ENCODE peak calls at places on chromosomes 6 and 20, in four cellular contexts. S, X, U and Z are unnamed samples.

GRCh38 chr6:1604347-1604990 is 5.2 kb upstream of the FOXC1 start:
- DNase-seq in X (no peak), U (no peak), S (peak), Z (peak)

GRCh38 chr20:33992145-33992922 is 1.4 kb upstream of the RALY start:
- DNase-seq in S (no peak), X (peak), U (no peak), Z (no peak)

GRCh38 chr6:28794175-28795002 is 129.4 kb downstream of the TRIM27 start:
- DNase-seq in S (peak), X (no peak), U (no peak), Z (peak)

GRCh38 chr20:237479-237878 is 10.4 kb downstream of the DEFB129 start:
- DNase-seq in S (no peak), X (no peak), U (no peak), Z (no peak)

GRCh38 chr6:119096683-119097310 is 18.3 kb upstream of the FAM184A start:
- DNase-seq in X (no peak), U (no peak), S (peak), Z (no peak)

GRCh38 chr6:2589171-2589661 is 161.5 kb downstream of the MYLK4 start:
- DNase-seq in X (peak), S (no peak), U (no peak), Z (peak)

GRCh38 chr20:44743916-44744655 is 1.6 kb upstream of the KCNK15 start:
- DNase-seq in U (no peak), S (no peak), X (no peak), Z (peak)

GRCh38 chr6:136051140-136051775 is 198.9 kb downstream of the MTFR2 start:
- DNase-seq in X (no peak), S (peak), U (no peak), Z (no peak)

GRCh38 chr20:58592076-58592695 is 58.9 kb upstream of the STX16 start:
- DNase-seq in X (no peak), S (no peak), U (no peak), Z (no peak)

GRCh38 chr6:162076816-162077215 is 650.8 kb downstream of the PRKN start:
- DNase-seq in S (no peak), U (no peak), X (no peak), Z (no peak)

GRCh38 chr6:36809933-36810844 is 29.1 kb downstream of the CPNE5 start:
- DNase-seq in S (no peak), U (no peak), X (no peak), Z (peak)

GRCh38 chr6:89413006-89413400 is 930 bp upstream of the RRAGD start:
- DNase-seq in X (no peak), U (no peak), S (no peak), Z (no peak)
- H3K4me3 ChIP-seq in X (peak), U (peak), S (no peak), Z (peak)

GRCh38 chr6:79628466-79629288 is 2.5 kb upstream of the SH3BGRL2 start:
- DNase-seq in U (no peak), X (no peak), S (no peak), Z (no peak)

GRCh38 chr6:79632580-79632979 is 1.5 kb downstream of the SH3BGRL2 start:
- DNase-seq in X (no peak), S (no peak), U (no peak), Z (no peak)

GRCh38 chr6:79631800-79632172 is 657 bp downstream of the SH3BGRL2 start:
- DNase-seq in X (no peak), U (no peak), S (no peak), Z (no peak)

GRCh38 chr6:79630400-79630882 is 688 bp upstream of the SH3BGRL2 start:
- DNase-seq in X (no peak), S (no peak), U (no peak), Z (no peak)

DNA sequence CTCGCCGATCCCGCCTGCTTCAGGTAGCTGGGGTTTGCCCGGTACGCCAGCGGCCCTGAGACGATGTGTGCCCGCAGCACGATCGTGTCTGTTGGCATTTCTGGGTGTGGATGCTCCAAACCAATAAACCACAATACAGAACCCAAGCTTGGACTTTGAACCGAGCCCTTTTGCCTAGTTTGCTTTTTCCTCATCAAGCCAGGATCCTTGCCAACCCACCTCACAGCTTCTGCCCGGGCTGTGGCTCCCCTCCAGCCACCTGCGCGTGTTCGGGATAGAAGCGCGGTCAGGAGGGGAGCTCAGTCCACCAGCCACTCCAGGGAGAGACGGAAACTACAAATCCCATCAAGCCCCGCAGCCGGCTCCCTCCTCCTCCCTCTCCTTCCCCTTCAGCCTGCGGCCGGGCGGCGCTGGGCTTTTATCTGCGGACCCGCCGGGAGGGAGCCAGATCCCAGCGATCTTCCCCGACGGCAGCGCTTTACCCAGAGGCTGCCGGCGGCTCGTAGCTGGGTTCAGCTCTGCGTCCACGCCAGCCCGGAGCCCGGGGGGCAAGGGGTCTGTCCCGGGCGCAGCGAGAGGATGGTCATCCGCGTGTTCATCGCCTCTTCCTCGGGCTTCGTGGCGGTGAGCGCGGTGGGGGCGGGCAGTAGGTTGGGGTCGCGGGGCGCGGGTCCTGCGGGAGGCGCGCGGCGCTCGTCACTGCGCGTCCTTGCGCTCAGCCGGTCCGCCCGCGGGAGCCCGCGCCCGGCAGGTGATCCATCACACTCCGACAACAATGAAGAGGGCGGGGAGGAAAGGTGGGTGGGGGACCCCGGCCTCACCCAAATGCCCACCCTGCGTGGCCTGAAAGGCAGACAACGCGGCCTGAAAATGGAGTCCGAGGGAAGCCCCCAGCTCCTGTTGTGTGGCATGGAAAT is at the start of gene SH3BGRL2:
- DNase-seq in U (no peak), X (peak), S (peak), Z (peak)
- H3K4me3 ChIP-seq in U (peak), X (peak), S (peak), Z (peak)

DNA sequence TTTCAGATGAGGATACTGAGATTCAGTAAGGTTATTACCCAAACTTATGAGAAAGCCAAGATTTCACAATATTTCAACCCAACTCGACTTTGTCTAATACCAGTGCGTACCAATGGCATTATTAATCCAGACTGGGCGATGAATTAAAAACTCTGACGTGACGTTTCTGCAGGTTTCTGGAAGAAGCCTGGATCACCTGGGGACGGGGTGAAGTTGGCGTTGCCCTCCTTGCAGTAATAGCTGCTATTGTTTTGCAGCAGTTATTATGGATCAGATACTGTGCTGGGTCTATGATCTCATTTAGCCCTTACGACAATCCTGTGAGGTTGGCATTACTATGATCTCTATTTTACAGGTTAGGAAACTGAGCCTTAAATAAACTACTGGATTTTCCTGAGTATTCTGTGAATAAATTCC is 569 bp upstream of the CDC5L start:
- DNase-seq in U (no peak), S (peak), X (peak), Z (no peak)
- H3K4me3 ChIP-seq in U (peak), S (peak), X (peak), Z (peak)

GRCh38 chr20:25090492-25091429 is 8.8 kb upstream of the VSX1 start:
- DNase-seq in S (no peak), U (peak), X (peak), Z (no peak)
- H3K4me3 ChIP-seq in S (no peak), U (no peak), X (no peak), Z (no peak)

GRCh38 chr6:158413028-158413427 is 100.8 kb downstream of the TULP4 start:
- DNase-seq in S (no peak), X (no peak), U (no peak), Z (no peak)

GRCh38 chr6:158416841-158417759 is 104.8 kb downstream of the TULP4 start:
- DNase-seq in S (no peak), X (no peak), U (no peak), Z (no peak)

GRCh38 chr6:158413814-158414563 is 101.7 kb downstream of the TULP4 start:
- DNase-seq in X (no peak), S (no peak), U (no peak), Z (no peak)

GRCh38 chr6:158415666-158416065 is 103.4 kb downstream of the TULP4 start:
- DNase-seq in U (no peak), X (no peak), S (no peak), Z (no peak)

GRCh38 chr6:158414900-158415299 is 102.6 kb downstream of the TULP4 start:
- DNase-seq in U (no peak), S (peak), X (no peak), Z (no peak)
- H3K4me3 ChIP-seq in U (no peak), S (no peak), X (no peak), Z (no peak)

DNA sequence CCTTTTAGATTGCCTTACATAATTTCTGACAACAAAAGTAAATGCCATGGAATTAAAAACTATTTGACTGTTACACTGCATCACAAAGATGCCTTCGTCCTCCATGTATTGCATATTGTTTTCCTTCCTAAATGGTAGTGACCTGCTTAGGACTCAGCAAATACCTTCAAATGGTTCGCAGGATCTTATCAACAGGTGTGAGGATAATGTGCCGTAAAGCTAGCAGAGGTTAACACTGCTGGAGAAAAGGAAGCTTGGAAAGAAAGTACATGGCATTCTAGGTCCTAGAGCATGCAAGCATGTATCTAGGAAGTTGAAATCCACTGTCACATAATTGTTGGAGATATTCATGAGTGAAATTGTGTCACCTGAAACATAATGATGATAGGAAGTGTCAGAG is 5.5 kb downstream of the CLVS2 start:
- DNase-seq in X (no peak), U (no peak), S (no peak), Z (no peak)
- H3K4me3 ChIP-seq in X (no peak), U (no peak), S (no peak), Z (no peak)

GRCh38 chr20:62675156-62675871 is 33.0 kb downstream of the SLCO4A1 start:
- DNase-seq in S (no peak), U (no peak), X (no peak), Z (no peak)

GRCh38 chr20:62676976-62677375 is 31.7 kb upstream of the NTSR1 start:
- DNase-seq in U (no peak), S (no peak), X (no peak), Z (no peak)

GRCh38 chr20:62679978-62680589 is 28.6 kb upstream of the NTSR1 start:
- DNase-seq in S (no peak), U (no peak), X (no peak), Z (no peak)

GRCh38 chr20:62678553-62678952 is 30.1 kb upstream of the NTSR1 start:
- DNase-seq in X (no peak), U (no peak), S (no peak), Z (no peak)

GRCh38 chr20:62677678-62678077 is 31.0 kb upstream of the NTSR1 start:
- DNase-seq in S (no peak), X (no peak), U (no peak), Z (no peak)
- H3K4me3 ChIP-seq in S (no peak), X (no peak), U (no peak), Z (no peak)

GRCh38 chr6:8182209-8182845 is 80.0 kb upstream of the EEF1E1 start:
- DNase-seq in S (peak), X (no peak), U (no peak), Z (no peak)
- H3K4me3 ChIP-seq in S (no peak), X (no peak), U (no peak), Z (no peak)